ENCODE peak calls at places on chromosomes 7 and 10, in seven cellular contexts. One of them, this sample, is unnamed.

GRCh38 chr10:131631619-131632018 is 269.2 kb upstream of the PPP2R2D start:
- DNase-seq in A172: no peak
- DNase-seq in globus pallidus: no peak
- DNase-seq in body of pancreas: no peak
- DNase-seq in EL: no peak
- DNase-seq in GDM1: no peak
- DNase-seq in stimulated activated CD8-positive, alpha-beta memory T cell treated with anti-CD3 and anti-CD28 coated beads, Interleukin-2, amount 100 ng/mL, for 1 hour: no peak
- DNase-seq in this sample: no peak

GRCh38 chr7:38105874-38106483 is 72.1 kb upstream of the STARD3NL start:
- DNase-seq in A172: peak; percentile 51
- DNase-seq in globus pallidus: peak; percentile 52
- DNase-seq in body of pancreas: no peak
- DNase-seq in EL: peak; percentile 43
- DNase-seq in GDM1: peak; percentile 13
- DNase-seq in stimulated activated CD8-positive, alpha-beta memory T cell treated with anti-CD3 and anti-CD28 coated beads, Interleukin-2, amount 100 ng/mL, for 1 hour: no peak
- DNase-seq in this sample: peak; percentile 54

GRCh38 chr10:124700293-124701037 is 43.7 kb downstream of the FAM53B start:
- DNase-seq in A172: no peak
- DNase-seq in globus pallidus: no peak
- DNase-seq in body of pancreas: no peak
- DNase-seq in EL: no peak
- DNase-seq in GDM1: no peak
- DNase-seq in stimulated activated CD8-positive, alpha-beta memory T cell treated with anti-CD3 and anti-CD28 coated beads, Interleukin-2, amount 100 ng/mL, for 1 hour: no peak
- DNase-seq in this sample: no peak

GRCh38 chr7:142760071-142760642 is 10.6 kb upstream of the PRSS2 start:
- DNase-seq in A172: peak; percentile 50
- DNase-seq in globus pallidus: no peak
- DNase-seq in body of pancreas: peak; percentile 89
- DNase-seq in EL: no peak
- DNase-seq in GDM1: no peak
- DNase-seq in stimulated activated CD8-positive, alpha-beta memory T cell treated with anti-CD3 and anti-CD28 coated beads, Interleukin-2, amount 100 ng/mL, for 1 hour: no peak
- DNase-seq in this sample: no peak

GRCh38 chr7:122543891-122544290 is 155.0 kb downstream of the RNF133 start:
- DNase-seq in A172: no peak
- DNase-seq in globus pallidus: no peak
- DNase-seq in body of pancreas: no peak
- DNase-seq in EL: no peak
- DNase-seq in GDM1: no peak
- DNase-seq in stimulated activated CD8-positive, alpha-beta memory T cell treated with anti-CD3 and anti-CD28 coated beads, Interleukin-2, amount 100 ng/mL, for 1 hour: no peak
- DNase-seq in this sample: no peak

GRCh38 chr10:98528166-98528784 is 81.5 kb upstream of the HPS1 start:
- DNase-seq in A172: peak; percentile 38
- DNase-seq in globus pallidus: no peak
- DNase-seq in body of pancreas: no peak
- DNase-seq in EL: peak; percentile 37
- DNase-seq in GDM1: no peak
- DNase-seq in stimulated activated CD8-positive, alpha-beta memory T cell treated with anti-CD3 and anti-CD28 coated beads, Interleukin-2, amount 100 ng/mL, for 1 hour: no peak
- DNase-seq in this sample: no peak

GRCh38 chr10:117350905-117351304 is 24.3 kb downstream of the PDZD8 start:
- DNase-seq in A172: no peak
- DNase-seq in globus pallidus: no peak
- DNase-seq in body of pancreas: no peak
- DNase-seq in EL: no peak
- DNase-seq in GDM1: no peak
- DNase-seq in stimulated activated CD8-positive, alpha-beta memory T cell treated with anti-CD3 and anti-CD28 coated beads, Interleukin-2, amount 100 ng/mL, for 1 hour: no peak
- DNase-seq in this sample: no peak

GRCh38 chr7:2820508-2820934 is 23.6 kb downstream of the GNA12 start:
- DNase-seq in A172: peak; percentile 98
- DNase-seq in globus pallidus: no peak
- DNase-seq in body of pancreas: peak; percentile 57
- DNase-seq in EL: peak; percentile 98
- DNase-seq in GDM1: no peak
- DNase-seq in stimulated activated CD8-positive, alpha-beta memory T cell treated with anti-CD3 and anti-CD28 coated beads, Interleukin-2, amount 100 ng/mL, for 1 hour: no peak
- DNase-seq in this sample: peak; percentile 96

GRCh38 chr7:42522227-42522991 is 285.4 kb upstream of the GLI3 start:
- DNase-seq in A172: no peak
- DNase-seq in globus pallidus: no peak
- DNase-seq in body of pancreas: no peak
- DNase-seq in EL: no peak
- DNase-seq in GDM1: no peak
- DNase-seq in stimulated activated CD8-positive, alpha-beta memory T cell treated with anti-CD3 and anti-CD28 coated beads, Interleukin-2, amount 100 ng/mL, for 1 hour: no peak
- DNase-seq in this sample: no peak

GRCh38 chr10:4656576-4657194 is 169.3 kb upstream of the AKR1E2 start:
- DNase-seq in A172: peak; percentile 76
- DNase-seq in globus pallidus: peak; percentile 46
- DNase-seq in body of pancreas: peak; percentile 45
- DNase-seq in EL: peak; percentile 63
- DNase-seq in GDM1: peak; percentile 12
- DNase-seq in stimulated activated CD8-positive, alpha-beta memory T cell treated with anti-CD3 and anti-CD28 coated beads, Interleukin-2, amount 100 ng/mL, for 1 hour: peak; percentile 12
- DNase-seq in this sample: peak; percentile 19

GRCh38 chr7:116708861-116709260 is 36.9 kb downstream of the MET start:
- DNase-seq in A172: no peak
- DNase-seq in globus pallidus: no peak
- DNase-seq in body of pancreas: no peak
- DNase-seq in EL: no peak
- DNase-seq in GDM1: no peak
- DNase-seq in stimulated activated CD8-positive, alpha-beta memory T cell treated with anti-CD3 and anti-CD28 coated beads, Interleukin-2, amount 100 ng/mL, for 1 hour: no peak
- DNase-seq in this sample: no peak

GRCh38 chr7:98322331-98323260 is 41.1 kb downstream of the BRI3 start:
- DNase-seq in A172: no peak
- DNase-seq in globus pallidus: no peak
- DNase-seq in body of pancreas: no peak
- DNase-seq in EL: no peak
- DNase-seq in GDM1: no peak
- DNase-seq in stimulated activated CD8-positive, alpha-beta memory T cell treated with anti-CD3 and anti-CD28 coated beads, Interleukin-2, amount 100 ng/mL, for 1 hour: no peak
- DNase-seq in this sample: no peak

GRCh38 chr7:4030346-4030745 is 651.7 kb upstream of the FOXK1 start:
- DNase-seq in A172: no peak
- DNase-seq in globus pallidus: no peak
- DNase-seq in body of pancreas: no peak
- DNase-seq in EL: no peak
- DNase-seq in GDM1: no peak
- DNase-seq in stimulated activated CD8-positive, alpha-beta memory T cell treated with anti-CD3 and anti-CD28 coated beads, Interleukin-2, amount 100 ng/mL, for 1 hour: no peak
- DNase-seq in this sample: no peak

GRCh38 chr7:101308245-101309085 is 13.1 kb downstream of the IFT22 start:
- DNase-seq in A172: no peak
- DNase-seq in globus pallidus: no peak
- DNase-seq in body of pancreas: peak; percentile 87
- DNase-seq in EL: peak; percentile 52
- DNase-seq in GDM1: no peak
- DNase-seq in stimulated activated CD8-positive, alpha-beta memory T cell treated with anti-CD3 and anti-CD28 coated beads, Interleukin-2, amount 100 ng/mL, for 1 hour: no peak
- DNase-seq in this sample: no peak

GRCh38 chr7:148242271-148242801 is 348.2 kb upstream of the C7orf33 start:
- DNase-seq in A172: peak; percentile 56
- DNase-seq in globus pallidus: peak; percentile 64
- DNase-seq in body of pancreas: peak; percentile 18
- DNase-seq in EL: peak; percentile 34
- DNase-seq in GDM1: no peak
- DNase-seq in stimulated activated CD8-positive, alpha-beta memory T cell treated with anti-CD3 and anti-CD28 coated beads, Interleukin-2, amount 100 ng/mL, for 1 hour: no peak
- DNase-seq in this sample: peak; percentile 23

GRCh38 chr10:132833421-132834111 is 47.6 kb upstream of the NKX6-2 start:
- DNase-seq in A172: no peak
- DNase-seq in globus pallidus: no peak
- DNase-seq in body of pancreas: no peak
- DNase-seq in EL: no peak
- DNase-seq in GDM1: no peak
- DNase-seq in stimulated activated CD8-positive, alpha-beta memory T cell treated with anti-CD3 and anti-CD28 coated beads, Interleukin-2, amount 100 ng/mL, for 1 hour: no peak
- DNase-seq in this sample: no peak

GRCh38 chr10:11091517-11092102 is 73.9 kb downstream of the CELF2 start:
- DNase-seq in A172: no peak
- DNase-seq in globus pallidus: no peak
- DNase-seq in body of pancreas: no peak
- DNase-seq in EL: no peak
- DNase-seq in GDM1: no peak
- DNase-seq in stimulated activated CD8-positive, alpha-beta memory T cell treated with anti-CD3 and anti-CD28 coated beads, Interleukin-2, amount 100 ng/mL, for 1 hour: no peak
- DNase-seq in this sample: no peak

GRCh38 chr10:131024259-131025131 is 287.0 kb downstream of the TCERG1L start:
- DNase-seq in A172: no peak
- DNase-seq in globus pallidus: no peak
- DNase-seq in body of pancreas: no peak
- DNase-seq in EL: no peak
- DNase-seq in GDM1: no peak
- DNase-seq in stimulated activated CD8-positive, alpha-beta memory T cell treated with anti-CD3 and anti-CD28 coated beads, Interleukin-2, amount 100 ng/mL, for 1 hour: no peak
- DNase-seq in this sample: no peak

GRCh38 chr10:132670546-132670945 is 115.4 kb downstream of the NKX6-2 start:
- DNase-seq in A172: no peak
- DNase-seq in globus pallidus: no peak
- DNase-seq in body of pancreas: peak; percentile 5
- DNase-seq in EL: no peak
- DNase-seq in GDM1: no peak
- DNase-seq in stimulated activated CD8-positive, alpha-beta memory T cell treated with anti-CD3 and anti-CD28 coated beads, Interleukin-2, amount 100 ng/mL, for 1 hour: no peak
- DNase-seq in this sample: no peak

GRCh38 chr7:53035499-53036412 is at the start of gene POM121L12:
- DNase-seq in A172: no peak
- DNase-seq in globus pallidus: no peak
- DNase-seq in body of pancreas: no peak
- DNase-seq in EL: no peak
- DNase-seq in GDM1: no peak
- DNase-seq in stimulated activated CD8-positive, alpha-beta memory T cell treated with anti-CD3 and anti-CD28 coated beads, Interleukin-2, amount 100 ng/mL, for 1 hour: no peak
- DNase-seq in this sample: no peak

GRCh38 chr10:25696013-25696708 is 237.9 kb upstream of the MYO3A start:
- DNase-seq in A172: no peak
- DNase-seq in globus pallidus: no peak
- DNase-seq in body of pancreas: no peak
- DNase-seq in EL: no peak
- DNase-seq in GDM1: no peak
- DNase-seq in stimulated activated CD8-positive, alpha-beta memory T cell treated with anti-CD3 and anti-CD28 coated beads, Interleukin-2, amount 100 ng/mL, for 1 hour: no peak
- DNase-seq in this sample: no peak

GRCh38 chr7:55235115-55235514 is 130.0 kb upstream of the LANCL2 start:
- DNase-seq in A172: no peak
- DNase-seq in globus pallidus: no peak
- DNase-seq in body of pancreas: no peak
- DNase-seq in EL: no peak
- DNase-seq in GDM1: no peak
- DNase-seq in stimulated activated CD8-positive, alpha-beta memory T cell treated with anti-CD3 and anti-CD28 coated beads, Interleukin-2, amount 100 ng/mL, for 1 hour: no peak
- DNase-seq in this sample: no peak

GRCh38 chr10:14588084-14588937 is 186.4 kb downstream of the FAM107B start:
- DNase-seq in A172: peak; percentile 69
- DNase-seq in globus pallidus: no peak
- DNase-seq in body of pancreas: no peak
- DNase-seq in EL: peak; percentile 98
- DNase-seq in GDM1: no peak
- DNase-seq in stimulated activated CD8-positive, alpha-beta memory T cell treated with anti-CD3 and anti-CD28 coated beads, Interleukin-2, amount 100 ng/mL, for 1 hour: no peak
- DNase-seq in this sample: no peak